ENCODE peak calls at places on chromosomes 6 and 20, in nine cellular contexts. F is fibroblast of lung; M is BJ; J is lung; K is brain microvascular endothelial cell; A is adrenal gland; E is CD4-positive, CD25-positive, alpha-beta regulatory T cell; W is thoracic aorta; C is kidney epithelial cell. V is an unnamed sample.
A peak's percentile ranks its signal among the peaks of the same experiment; 100 is the strongest.

GRCh38 chr6:37630281-37630799 is 67.3 kb downstream of the MDGA1 start:
- DNase-seq in W (peak; percentile 30), E (no peak), F (peak; percentile 100), M (peak; percentile 93), K (peak; percentile 99), J (no peak), C (peak; percentile 99), A (peak; percentile 61), V (no peak)

GRCh38 chr6:52663120-52663934 is 7.6 kb upstream of the TMEM14A start:
- DNase-seq in F (peak; percentile 65), C (no peak), W (no peak), E (peak; percentile 87), K (peak; percentile 43), A (peak; percentile 45), M (peak; percentile 29), J (peak; percentile 51), V (peak; percentile 28)

GRCh38 chr6:47083586-47084047 is 41.5 kb upstream of the ADGRF1 start:
- DNase-seq in K (peak; percentile 19), E (no peak), A (peak; percentile 73), W (peak; percentile 14), C (no peak), M (peak; percentile 10), J (peak; percentile 88), F (peak; percentile 94), V (no peak)

GRCh38 chr20:61210862-61211261 is 41.2 kb upstream of the CDH4 start:
- DNase-seq in A (no peak), E (no peak), M (no peak), C (no peak), J (no peak), K (no peak), F (no peak), W (no peak), V (no peak)

GRCh38 chr20:44491635-44492395 is 16.1 kb downstream of the TTPAL start:
- DNase-seq in E (no peak), J (no peak), F (peak; percentile 31), M (peak; percentile 54), C (no peak), K (peak; percentile 67), W (no peak), A (no peak), V (no peak)

GRCh38 chr6:3751730-3752537 is 421 bp upstream of the PXDC1 start:
- DNase-seq in J (peak; percentile 88), W (peak; percentile 60), F (peak; percentile 93), C (no peak), E (peak; percentile 36), K (peak; percentile 90), A (peak; percentile 81), M (peak; percentile 58), V (no peak)

GRCh38 chr20:610130-611046 is at the start of gene TCF15:
- DNase-seq in M (no peak), C (no peak), E (peak; percentile 14), A (no peak), W (no peak), K (peak; percentile 4), F (peak; percentile 19), J (no peak), V (no peak)

GRCh38 chr6:45462190-45463134 is 84.7 kb upstream of the SUPT3H start:
- DNase-seq in J (no peak), W (no peak), F (no peak), M (no peak), A (no peak), K (no peak), C (no peak), E (no peak), V (no peak)

GRCh38 chr20:1569417-1569861 is 11.9 kb upstream of the SIRPD start:
- DNase-seq in W (no peak), A (no peak), K (peak; percentile 18), F (peak; percentile 23), M (no peak), E (no peak), J (no peak), C (no peak), V (no peak)

GRCh38 chr20:31842471-31843157 is 2.8 kb downstream of the FOXS1 start:
- DNase-seq in C (no peak), K (peak; percentile 84), E (no peak), W (no peak), J (no peak), A (no peak), F (peak; percentile 74), M (no peak), V (no peak)

GRCh38 chr20:59010995-59011873 is 4.2 kb upstream of the CTSZ start:
- DNase-seq in F (peak; percentile 94), J (no peak), C (peak; percentile 79), K (peak; percentile 93), A (peak; percentile 14), M (peak; percentile 75), W (no peak), E (peak; percentile 82), V (peak; percentile 18)

GRCh38 chr6:112017169-112017568 is 36.7 kb upstream of the CCN6 start:
- DNase-seq in K (no peak), J (no peak), M (no peak), W (no peak), A (no peak), F (no peak), E (no peak), C (no peak), V (no peak)

GRCh38 chr20:50587291-50587961 is 77.2 kb downstream of the PTPN1 start:
- DNase-seq in E (no peak), J (no peak), F (no peak), K (no peak), C (no peak), A (peak; percentile 22), W (no peak), M (no peak), V (no peak)

GRCh38 chr6:144845181-144845580 is 560.0 kb downstream of the UTRN start:
- DNase-seq in M (no peak), F (peak; percentile 31), K (no peak), E (no peak), J (no peak), C (no peak), W (no peak), A (no peak), V (no peak)

GRCh38 chr20:12698817-12699216 is 310.0 kb upstream of the SPTLC3 start:
- DNase-seq in J (no peak), K (no peak), C (no peak), W (no peak), M (no peak), A (no peak), E (no peak), F (no peak), V (no peak)

GRCh38 chr20:12702312-12702711 is 306.5 kb upstream of the SPTLC3 start:
- DNase-seq in M (no peak), E (no peak), K (no peak), C (no peak), W (no peak), J (no peak), A (no peak), F (no peak), V (no peak)

GRCh38 chr20:12699374-12700228 is 309.2 kb upstream of the SPTLC3 start:
- DNase-seq in C (no peak), M (no peak), F (no peak), J (no peak), E (no peak), K (no peak), W (no peak), A (no peak), V (no peak)

GRCh38 chr20:12695937-12696336 is 312.8 kb upstream of the SPTLC3 start:
- DNase-seq in E (no peak), M (no peak), A (no peak), F (no peak), W (no peak), J (no peak), K (no peak), C (no peak), V (no peak)

DNA sequence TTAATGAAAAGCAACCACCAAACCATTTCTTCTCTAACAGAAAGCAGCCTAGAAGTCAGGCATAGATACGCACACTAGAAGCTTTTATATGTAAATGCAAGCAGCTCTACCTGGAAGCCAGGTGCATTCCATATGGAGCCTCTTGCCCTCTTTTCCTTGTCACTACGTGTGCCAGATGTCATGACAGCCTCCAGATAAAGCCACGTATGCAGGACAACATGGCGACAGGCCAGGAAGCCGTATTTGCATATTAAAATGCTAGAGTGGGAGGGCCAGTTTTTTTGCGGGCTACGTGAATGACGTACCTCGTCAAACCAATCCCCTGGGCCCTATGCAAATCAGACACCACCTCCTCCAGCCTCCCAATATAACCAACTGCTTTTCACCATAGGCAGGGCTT is 308.1 kb upstream of the SPTLC3 start:
- DNase-seq in M (no peak), A (no peak), E (no peak), W (no peak), K (no peak), J (no peak), C (no peak), F (no peak), V (no peak)
- H3K4me3 ChIP-seq in M (no peak overlapping the region), A (no peak overlapping the region), E (no peak overlapping the region), W (no peak overlapping the region), K (no peak overlapping the region), J (no peak overlapping the region), C (no peak overlapping the region), F (no peak overlapping the region), V (no peak overlapping the region)

DNA sequence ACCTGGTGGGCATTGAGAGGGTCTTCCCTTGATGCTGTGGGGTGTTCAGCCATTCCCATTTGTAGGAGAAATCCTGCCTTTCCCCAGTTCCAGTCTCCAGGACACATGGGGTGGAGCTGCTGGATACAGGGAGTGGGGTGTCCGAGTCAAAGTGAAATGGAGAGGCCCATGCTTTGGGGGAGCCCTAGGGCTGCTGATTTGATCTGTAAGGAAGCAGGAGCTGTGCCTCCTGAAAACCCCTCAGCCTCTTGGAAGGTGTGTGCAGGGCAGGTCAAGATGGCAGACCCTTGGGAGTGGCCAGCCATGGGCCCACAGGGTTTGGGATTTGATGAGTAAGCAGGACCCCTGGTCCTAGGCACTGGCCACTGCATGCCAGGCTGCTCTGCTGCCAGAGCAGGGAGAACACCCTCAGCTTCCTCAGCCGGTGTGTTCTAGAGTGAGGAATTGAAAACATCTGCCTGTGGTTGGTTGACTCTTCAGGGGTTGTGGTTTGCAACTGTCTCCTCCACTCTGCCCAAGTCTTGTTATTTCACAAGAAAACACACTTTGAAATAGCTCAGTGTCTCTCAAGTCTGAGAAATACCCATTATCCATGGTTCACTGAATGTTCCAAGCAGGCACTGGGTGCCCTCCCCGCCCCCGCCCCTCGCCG is 81.9 kb downstream of the SERAC1 start:
- DNase-seq in W (no peak), M (peak; percentile 65), J (no peak), C (peak; percentile 91), A (no peak), K (peak; percentile 58), F (peak; percentile 73), E (peak; percentile 66), V (no peak)
- H3K27me3 ChIP-seq in W (no peaks in the 10 kb centered on the region), M (no peaks in the 10 kb centered on the region), J (no peaks in the 10 kb centered on the region), C (no peaks in the 10 kb centered on the region), A (no peaks in the 10 kb centered on the region), K (no peaks in the 10 kb centered on the region), F (no peaks in the 10 kb centered on the region), E (no peaks in the 10 kb centered on the region), V (no peaks in the 10 kb centered on the region)

GRCh38 chr6:7991536-7991935 is 72.7 kb downstream of the BLOC1S5 start:
- DNase-seq in E (no peak), C (no peak), F (no peak), K (no peak), J (no peak), M (no peak), A (no peak), W (no peak), V (no peak)
- H3K4me3 ChIP-seq in E (no peak overlapping the region), C (no peak overlapping the region), F (no peak overlapping the region), K (no peak overlapping the region), J (no peak overlapping the region), M (no peak overlapping the region), A (no peak overlapping the region), W (no peak overlapping the region), V (no peak overlapping the region)

DNA sequence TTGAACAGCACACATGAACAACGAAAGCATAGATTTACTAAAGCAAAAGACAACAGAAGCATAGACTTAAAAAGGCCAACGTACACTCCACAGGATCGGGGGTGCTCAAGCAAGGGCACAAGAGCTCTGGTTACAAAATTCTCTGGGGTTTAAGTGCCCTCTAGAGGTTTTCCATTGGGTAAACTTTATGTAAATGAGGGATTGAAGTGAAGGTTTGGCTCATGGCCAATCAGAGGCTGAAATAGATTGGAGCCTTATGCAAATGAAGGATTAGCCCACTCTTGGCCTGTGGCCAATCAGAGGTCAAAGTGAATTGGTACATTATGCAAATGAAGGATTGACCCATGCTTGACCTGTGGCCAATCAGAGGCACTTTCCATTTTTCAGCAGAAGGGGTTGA is 245.0 kb downstream of the THBS2 start:
- DNase-seq in F (peak; percentile 10), A (no peak), C (no peak), J (no peak), M (no peak), W (no peak), E (no peak), K (no peak), V (no peak)
- H3K27me3 ChIP-seq in F (no peaks in the 10 kb centered on the region), A (no peaks in the 10 kb centered on the region), C (no peaks in the 10 kb centered on the region), J (no peaks in the 10 kb centered on the region), M (no peaks in the 10 kb centered on the region), W (no peaks in the 10 kb centered on the region), E (no peaks in the 10 kb centered on the region), K (no peaks in the 10 kb centered on the region), V (no peaks in the 10 kb centered on the region)